ENCODE peak calls at places on chromosomes 16 and 17, in eight cellular contexts. F is transverse colon; H is heart left ventricle; A is foreskin fibroblast; S is osteoblast; J is cardiac fibroblast; Y is CD8-positive, alpha-beta T cell; C is Peyer's patch. O is an unnamed sample.

GRCh38 chr17:76644995-76645394 is 1.4 kb upstream of the ST6GALNAC1 start:
- DNase-seq in F (peak), Y (no peak), A (no peak), J (no peak), S (no peak), C (no peak), H (no peak), O (no peak)

GRCh38 chr17:22514315-22514714 is 822.0 kb downstream of the KCNJ18 start:
- DNase-seq in F (no peak), S (no peak), H (no peak), Y (no peak), A (no peak), C (no peak), J (no peak), O (no peak)

GRCh38 chr16:78196527-78196926 is 97.1 kb downstream of the WWOX start:
- DNase-seq in C (no peak), H (no peak), J (no peak), S (no peak), F (no peak), Y (no peak), A (no peak), O (no peak)

GRCh38 chr17:7579001-7579838 is at the start of gene CD68:
- DNase-seq in H (peak), S (peak), J (peak), C (peak), Y (peak), F (peak), A (peak), O (peak)

GRCh38 chr17:70138309-70138865 is 30.9 kb upstream of the KCNJ2 start:
- DNase-seq in J (peak), A (peak), F (no peak), C (no peak), H (no peak), Y (no peak), S (no peak), O (peak)

GRCh38 chr17:63697341-63698286 is 2.3 kb downstream of the LIMD2 start:
- DNase-seq in Y (peak), J (peak), F (peak), H (peak), S (peak), C (peak), A (peak), O (no peak)

GRCh38 chr16:83928341-83929055 is 24.5 kb upstream of the OSGIN1 start:
- DNase-seq in A (peak), F (no peak), J (peak), C (no peak), H (no peak), S (peak), Y (no peak), O (peak)

GRCh38 chr17:40151414-40151955 is 11.1 kb downstream of the CASC3 start:
- DNase-seq in A (no peak), S (no peak), Y (no peak), F (no peak), C (no peak), H (no peak), J (no peak), O (no peak)

GRCh38 chr16:54939537-54940278 is 9.0 kb downstream of the IRX5 start:
- DNase-seq in Y (no peak), S (no peak), J (no peak), A (no peak), F (no peak), H (no peak), C (no peak), O (no peak)

GRCh38 chr17:29112780-29113295 is 67.4 kb downstream of the MYO18A start:
- DNase-seq in C (no peak), A (peak), H (peak), F (no peak), Y (no peak), S (peak), J (peak), O (no peak)

GRCh38 chr17:48294989-48295892 is 134.8 kb downstream of the SKAP1 start:
- DNase-seq in A (peak), H (no peak), Y (no peak), S (no peak), F (no peak), C (no peak), J (peak), O (no peak)

GRCh38 chr16:86215233-86215978 is 294.9 kb upstream of the FOXF1 start:
- DNase-seq in A (no peak), J (no peak), Y (no peak), S (peak), F (no peak), C (no peak), H (no peak), O (no peak)

GRCh38 chr16:30972872-30973271 is 12.1 kb upstream of the HSD3B7 start:
- DNase-seq in F (no peak), Y (no peak), S (no peak), C (no peak), J (no peak), H (no peak), A (no peak), O (no peak)

GRCh38 chr16:19861811-19862327 is 22.8 kb downstream of the GPRC5B start:
- DNase-seq in F (no peak), H (no peak), A (no peak), S (no peak), Y (no peak), C (no peak), J (no peak), O (no peak)

GRCh38 chr17:67784364-67785121 is 40.8 kb upstream of the BPTF start:
- DNase-seq in H (no peak), Y (no peak), F (peak), A (no peak), J (peak), C (no peak), S (no peak), O (no peak)

GRCh38 chr17:65933290-65933689 is 258.6 kb downstream of the CEP112 start:
- DNase-seq in A (no peak), C (no peak), J (no peak), H (no peak), S (no peak), F (no peak), Y (no peak), O (no peak)

GRCh38 chr17:39553326-39553945 is 54.3 kb downstream of the NEUROD2 start:
- DNase-seq in H (no peak), A (peak), F (no peak), J (peak), Y (no peak), C (no peak), S (no peak), O (peak)

GRCh38 chr16:63192969-63193368 is 1156.7 kb upstream of the CDH8 start:
- DNase-seq in F (no peak), A (no peak), Y (no peak), C (no peak), H (no peak), S (peak), J (no peak), O (no peak)

GRCh38 chr16:14366974-14367707 is 262.9 kb downstream of the PARN start:
- DNase-seq in Y (no peak), C (no peak), A (no peak), H (no peak), S (peak), F (no peak), J (no peak), O (no peak)

GRCh38 chr16:2473425-2473926 is 1.5 kb upstream of the TBC1D24 start:
- DNase-seq in Y (no peak), A (no peak), F (no peak), S (no peak), J (no peak), H (no peak), C (no peak), O (no peak)

GRCh38 chr17:13561606-13562270 is 40.0 kb downstream of the HS3ST3A1 start:
- DNase-seq in H (peak), J (peak), S (no peak), F (peak), C (no peak), A (no peak), Y (no peak), O (no peak)

GRCh38 chr16:68401871-68402747 is 46.2 kb downstream of the SMPD3 start:
- DNase-seq in A (peak), J (peak), Y (no peak), F (no peak), H (no peak), S (peak), C (no peak), O (peak)

GRCh38 chr17:45230787-45231480 is 9.2 kb downstream of the FMNL1 start:
- DNase-seq in S (peak), A (peak), F (no peak), C (no peak), Y (no peak), H (peak), J (peak), O (no peak)

GRCh38 chr16:86985656-86986030 is 331.5 kb downstream of the C16orf95 start:
- DNase-seq in J (no peak), F (no peak), A (no peak), Y (no peak), S (peak), H (no peak), C (no peak), O (no peak)

GRCh38 chr16:70395345-70395901 is 43.5 kb downstream of the ST3GAL2 start:
- DNase-seq in F (peak), A (peak), Y (peak), C (peak), S (peak), J (peak), H (peak), O (no peak)

GRCh38 chr17:74820037-74820436 is 39.6 kb downstream of the GRIN2C start:
- DNase-seq in C (no peak), A (no peak), H (no peak), J (no peak), S (no peak), F (no peak), Y (no peak), O (no peak)

GRCh38 chr17:35074711-35075707 is 11.5 kb upstream of the RFFL start:
- DNase-seq in C (no peak), A (no peak), H (no peak), J (no peak), F (no peak), Y (no peak), S (no peak), O (no peak)

GRCh38 chr16:52251495-52251894 is 295.4 kb downstream of the TOX3 start:
- DNase-seq in H (no peak), S (no peak), F (no peak), J (no peak), A (no peak), C (no peak), Y (no peak), O (no peak)

GRCh38 chr17:56832446-56832845 is 1.3 kb downstream of the C17orf67 start:
- DNase-seq in J (no peak), H (no peak), C (no peak), A (no peak), Y (no peak), F (no peak), S (peak), O (no peak)

GRCh38 chr16:88636488-88637265 is 1.7 kb upstream of the IL17C start:
- DNase-seq in A (no peak), F (no peak), Y (no peak), S (no peak), H (no peak), C (no peak), J (no peak), O (no peak)

GRCh38 chr16:88469615-88470395 is 16.7 kb downstream of the ZFPM1 start:
- DNase-seq in H (no peak), C (peak), J (no peak), F (no peak), S (no peak), A (no peak), Y (no peak), O (no peak)

GRCh38 chr16:81189100-81189664 is 49.3 kb upstream of the BCO1 start:
- DNase-seq in J (peak), H (peak), C (peak), Y (no peak), S (peak), F (peak), A (peak), O (peak)

GRCh38 chr16:4687946-4688673 is 5.3 kb upstream of the NUDT16L1 start:
- DNase-seq in F (no peak), H (peak), Y (no peak), J (no peak), C (no peak), S (peak), A (no peak), O (no peak)

GRCh38 chr17:74274060-74274702 is at the start of gene DNAI2:
- DNase-seq in H (peak), A (no peak), C (no peak), J (no peak), Y (no peak), F (peak), S (no peak), O (no peak)

GRCh38 chr16:8182761-8183160 is 407.6 kb downstream of the TMEM114 start:
- DNase-seq in H (no peak), J (no peak), F (no peak), A (no peak), Y (no peak), C (no peak), S (no peak), O (no peak)

GRCh38 chr16:24041834-24042631 is 206.2 kb downstream of the PRKCB start:
- DNase-seq in Y (peak), F (peak), H (peak), J (peak), S (peak), A (peak), C (peak), O (peak)

GRCh38 chr17:438191-438590 is 85.6 kb upstream of the RPH3AL start:
- DNase-seq in J (no peak), A (no peak), H (no peak), C (no peak), Y (no peak), S (no peak), F (no peak), O (no peak)
- TF ChIP-seq CTCF in J (no peak), A (no peak), H (no peak), C (no peak), Y (no peak), S (no peak), F (no peak), O (no peak)

DNA sequence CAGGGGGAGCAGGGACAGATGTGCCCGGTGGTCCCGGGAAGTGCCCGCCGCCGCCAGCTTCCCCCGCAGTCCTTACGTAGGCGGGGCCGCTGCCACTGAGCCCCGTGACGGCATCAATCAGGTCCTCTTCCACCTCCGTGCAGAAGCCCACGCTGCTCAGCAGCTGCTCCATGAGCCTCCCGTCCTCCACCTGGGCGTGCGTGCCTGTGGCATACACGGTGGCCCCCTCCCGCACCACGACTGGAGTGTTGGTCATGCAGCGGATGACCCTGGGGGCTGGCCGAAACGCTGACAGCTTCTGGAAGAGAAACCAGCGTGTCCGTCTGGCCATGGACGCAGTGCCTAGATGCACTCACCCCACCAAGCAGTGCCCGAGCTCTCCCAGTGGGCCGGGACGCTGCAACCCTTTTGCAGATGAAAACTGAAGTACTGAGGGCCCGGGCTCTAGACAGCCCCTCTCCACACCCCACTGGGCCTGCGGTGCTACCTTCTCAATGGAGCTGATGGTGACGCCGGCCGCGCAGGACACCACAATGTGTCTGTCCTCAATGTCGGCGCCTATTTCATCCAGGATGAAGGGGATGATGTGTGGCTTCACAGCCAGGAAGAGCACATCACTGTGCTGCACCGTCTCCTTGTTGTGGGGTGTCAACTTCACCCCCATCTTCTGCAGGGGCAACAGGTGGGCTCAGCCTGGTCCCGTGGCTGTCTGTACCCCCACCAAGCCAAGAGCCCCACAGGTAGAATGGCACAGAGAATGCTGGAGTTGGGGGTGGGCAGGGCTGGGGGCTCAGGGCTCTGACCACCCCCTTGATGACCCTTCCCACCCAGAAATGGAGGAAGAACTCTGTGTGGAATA is 2.0 kb downstream of the PYCR1 start:
- DNase-seq in F (no peak), J (no peak), C (no peak), H (no peak), S (no peak), A (no peak), Y (no peak), O (no peak)
- H3K4me3 ChIP-seq in F (no peak), J (no peak), C (no peak), H (no peak), S (no peak), A (no peak), Y (no peak), O (peak)

DNA sequence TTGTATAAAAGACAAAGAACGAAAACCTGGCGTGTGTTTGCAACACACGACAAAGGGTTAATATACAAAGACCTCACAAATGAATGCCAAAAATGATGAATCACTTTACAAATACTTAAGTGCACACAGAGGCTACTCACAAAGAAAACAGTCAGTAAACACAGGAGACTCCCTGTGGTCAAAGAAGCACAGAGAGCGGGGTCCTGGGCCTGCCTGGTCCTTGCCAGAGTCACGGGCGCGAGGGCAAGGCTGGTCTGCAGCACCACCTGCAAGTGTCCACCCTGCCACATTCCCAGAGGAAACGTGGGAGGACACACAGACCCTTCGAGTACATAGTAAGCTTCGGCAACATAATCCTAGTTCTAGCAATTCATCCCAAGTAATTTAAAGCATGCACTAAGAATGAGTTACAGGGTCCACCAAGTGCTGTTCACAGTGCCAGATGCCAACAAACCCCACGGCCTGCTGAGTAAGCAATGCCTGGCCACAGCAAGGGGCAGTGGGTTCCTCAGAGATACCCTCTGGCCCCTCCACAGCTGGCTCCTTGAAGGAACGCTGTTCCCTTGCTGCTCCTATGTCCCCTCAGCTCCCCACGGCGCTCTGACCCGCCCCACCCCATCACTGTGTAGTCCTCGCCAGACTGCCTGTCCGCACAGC is 24.6 kb upstream of the FAAP100 start:
- DNase-seq in H (no peak), C (no peak), J (peak), Y (no peak), A (peak), S (peak), F (no peak), O (no peak)
- TF ChIP-seq CTCF in H (no peak), C (no peak), J (no peak), Y (no peak), A (no peak), S (peak), F (no peak), O (no peak)

DNA sequence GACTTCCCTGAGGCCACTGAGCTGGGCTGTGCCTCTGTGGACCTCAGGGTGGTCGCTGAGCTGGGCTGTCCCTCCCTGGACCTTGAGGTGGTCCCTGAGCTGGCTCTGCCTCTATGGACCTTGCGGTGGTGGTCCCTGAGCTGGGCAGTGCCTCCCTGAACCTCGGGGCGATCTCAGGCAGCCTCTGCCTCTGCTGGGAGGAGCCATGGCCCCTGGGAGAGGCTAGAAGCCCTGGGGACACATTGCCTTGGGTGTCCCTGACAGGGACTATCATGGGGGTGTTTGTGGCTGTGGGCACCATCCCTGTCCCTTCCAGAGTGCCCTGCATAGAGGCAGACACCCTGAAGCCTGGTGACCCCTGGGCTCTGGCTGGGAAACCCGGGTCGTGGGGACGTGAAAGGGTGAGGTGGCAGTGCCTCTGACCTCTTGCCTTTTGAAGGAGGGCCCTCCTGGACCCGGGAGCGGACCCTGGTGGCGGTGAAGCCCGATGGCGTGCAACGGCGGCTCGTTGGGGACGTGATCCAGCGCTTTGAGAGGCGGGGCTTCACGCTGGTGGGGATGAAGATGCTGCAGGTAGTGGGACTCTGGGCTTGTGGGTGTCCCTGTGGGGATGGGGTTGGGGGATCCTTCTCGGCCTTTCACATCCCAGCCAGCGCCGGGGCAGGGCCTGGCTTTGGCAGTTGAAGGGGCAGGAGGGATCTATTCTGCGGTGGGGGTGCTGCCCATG is 1.7 kb downstream of the NME4 start:
- DNase-seq in A (no peak), F (no peak), S (peak), J (no peak), Y (no peak), H (no peak), C (no peak), O (no peak)
- H3K4me3 ChIP-seq in A (no peak), F (no peak), S (no peak), J (no peak), Y (no peak), H (no peak), C (no peak), O (no peak)

GRCh38 chr17:62064791-62065563 is at the start of gene MED13:
- DNase-seq in H (peak), S (peak), F (peak), J (peak), Y (peak), C (peak), A (peak), O (no peak)
- TF ChIP-seq CTCF in H (no peak), S (no peak), F (no peak), J (no peak), Y (no peak), C (no peak), A (no peak), O (no peak)

GRCh38 chr17:20189979-20190378 is 180.8 kb downstream of the SPECC1 start:
- DNase-seq in Y (no peak), C (no peak), H (no peak), S (no peak), A (no peak), F (no peak), J (no peak), O (no peak)
- H3K4me3 ChIP-seq in Y (no peak), C (no peak), H (no peak), S (no peak), A (no peak), F (peak), J (no peak), O (no peak)

GRCh38 chr16:49441366-49441780 is 67.8 kb downstream of the C16orf78 start:
- DNase-seq in A (no peak), Y (peak), S (no peak), J (peak), C (peak), F (peak), H (peak), O (no peak)
- TF ChIP-seq CTCF in A (no peak), Y (peak), S (no peak), J (no peak), C (peak), F (peak), H (peak), O (no peak)

DNA sequence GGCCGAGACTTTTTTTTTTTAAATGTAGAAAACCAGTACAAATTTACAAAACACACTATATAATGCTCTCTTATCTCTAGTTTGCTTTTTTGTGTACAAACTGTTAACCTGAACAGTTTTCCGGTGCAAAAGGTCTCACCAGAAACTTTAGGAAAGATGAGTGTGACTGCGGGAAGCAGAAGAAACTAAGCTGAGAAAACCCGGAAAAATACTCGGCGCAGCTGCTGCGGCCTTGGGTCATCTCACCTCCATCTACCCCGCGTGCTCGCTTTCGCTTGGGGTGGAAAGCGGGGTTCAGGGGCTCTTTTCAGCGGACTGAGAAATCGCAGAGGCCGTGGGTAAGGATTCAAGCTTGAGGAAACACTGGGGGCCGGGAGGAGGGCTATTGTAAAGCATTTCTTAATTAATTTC is 1.8 kb downstream of the SALL1 start:
- DNase-seq in H (no peak), C (no peak), Y (no peak), F (no peak), S (no peak), A (peak), J (no peak), O (no peak)
- H3K4me3 ChIP-seq in H (no peak), C (peak), Y (no peak), F (peak), S (no peak), A (peak), J (peak), O (peak)